ENCODE peak calls at places on chromosomes 3 and 15, in ten cellular contexts. One of them, this sample, is unnamed.

GRCh38 chr15:91258436-91258779 is 158.4 kb downstream of the SV2B start:
- DNase-seq in fibroblast of lung: no peak
- DNase-seq in transverse colon: no peak
- DNase-seq in hepatocyte: no peak
- DNase-seq in GM23338: peak; percentile 60
- DNase-seq in left lung: no peak
- DNase-seq in osteoblast: no peak
- DNase-seq in cardiac muscle cell: no peak
- DNase-seq in neural progenitor cell: no peak
- DNase-seq in stomach: no peak
- DNase-seq in this sample: no peak

GRCh38 chr3:117618462-117618861 is 908.9 kb downstream of the TUSC7 start:
- DNase-seq in fibroblast of lung: no peak
- DNase-seq in transverse colon: no peak
- DNase-seq in hepatocyte: no peak
- DNase-seq in GM23338: no peak
- DNase-seq in left lung: no peak
- DNase-seq in osteoblast: no peak
- DNase-seq in cardiac muscle cell: no peak
- DNase-seq in neural progenitor cell: no peak
- DNase-seq in stomach: no peak
- DNase-seq in this sample: no peak

GRCh38 chr15:100987143-100987542 is 68.0 kb downstream of the LRRK1 start:
- DNase-seq in fibroblast of lung: no peak
- DNase-seq in transverse colon: no peak
- DNase-seq in hepatocyte: no peak
- DNase-seq in GM23338: no peak
- DNase-seq in left lung: no peak
- DNase-seq in osteoblast: no peak
- DNase-seq in cardiac muscle cell: no peak
- DNase-seq in neural progenitor cell: no peak
- DNase-seq in stomach: no peak
- DNase-seq in this sample: no peak

GRCh38 chr3:42730294-42730693 is 27.7 kb upstream of the HHATL start:
- DNase-seq in fibroblast of lung: no peak
- DNase-seq in transverse colon: no peak
- DNase-seq in hepatocyte: no peak
- DNase-seq in GM23338: no peak
- DNase-seq in left lung: no peak
- DNase-seq in osteoblast: peak; percentile 36
- DNase-seq in cardiac muscle cell: no peak
- DNase-seq in neural progenitor cell: no peak
- DNase-seq in stomach: no peak
- DNase-seq in this sample: peak; percentile 39

GRCh38 chr3:68936855-68937254 is 4.5 kb upstream of the TAFA4 start:
- DNase-seq in fibroblast of lung: no peak
- DNase-seq in transverse colon: no peak
- DNase-seq in hepatocyte: no peak
- DNase-seq in GM23338: no peak
- DNase-seq in left lung: no peak
- DNase-seq in osteoblast: peak; percentile 44
- DNase-seq in cardiac muscle cell: no peak
- DNase-seq in neural progenitor cell: no peak
- DNase-seq in stomach: no peak
- DNase-seq in this sample: no peak

GRCh38 chr15:88243895-88244787 is 12.4 kb downstream of the NTRK3 start:
- DNase-seq in fibroblast of lung: peak; percentile 17
- DNase-seq in transverse colon: no peak
- DNase-seq in hepatocyte: peak; percentile 40
- DNase-seq in GM23338: peak; percentile 71
- DNase-seq in left lung: no peak
- DNase-seq in osteoblast: no peak
- DNase-seq in cardiac muscle cell: peak; percentile 53
- DNase-seq in neural progenitor cell: peak; percentile 56
- DNase-seq in stomach: no peak
- DNase-seq in this sample: no peak

GRCh38 chr15:78875107-78875914 is 2.6 kb downstream of the MORF4L1 start:
- DNase-seq in fibroblast of lung: no peak
- DNase-seq in transverse colon: no peak
- DNase-seq in hepatocyte: no peak
- DNase-seq in GM23338: no peak
- DNase-seq in left lung: no peak
- DNase-seq in osteoblast: peak; percentile 79
- DNase-seq in cardiac muscle cell: no peak
- DNase-seq in neural progenitor cell: no peak
- DNase-seq in stomach: no peak
- DNase-seq in this sample: no peak

GRCh38 chr3:145807990-145808389 is 353.0 kb downstream of the PLOD2 start:
- DNase-seq in fibroblast of lung: peak; percentile 59
- DNase-seq in transverse colon: no peak
- DNase-seq in hepatocyte: peak; percentile 23
- DNase-seq in GM23338: peak; percentile 40
- DNase-seq in left lung: no peak
- DNase-seq in osteoblast: no peak
- DNase-seq in cardiac muscle cell: peak; percentile 21
- DNase-seq in neural progenitor cell: peak; percentile 29
- DNase-seq in stomach: no peak
- DNase-seq in this sample: peak; percentile 16

GRCh38 chr3:112699436-112699978 is 58.6 kb upstream of the CCDC80 start:
- DNase-seq in fibroblast of lung: peak; percentile 87
- DNase-seq in transverse colon: no peak
- DNase-seq in hepatocyte: no peak
- DNase-seq in GM23338: peak; percentile 58
- DNase-seq in left lung: no peak
- DNase-seq in osteoblast: peak; percentile 52
- DNase-seq in cardiac muscle cell: no peak
- DNase-seq in neural progenitor cell: no peak
- DNase-seq in stomach: no peak
- DNase-seq in this sample: no peak
- TF ChIP-seq CTCF in fibroblast of lung: no peak
- TF ChIP-seq CTCF in transverse colon: no peak
- TF ChIP-seq CTCF in hepatocyte: no peak
- TF ChIP-seq CTCF in GM23338: peak; percentile 42
- TF ChIP-seq CTCF in left lung: no peak
- TF ChIP-seq CTCF in osteoblast: peak; percentile 14
- TF ChIP-seq CTCF in cardiac muscle cell: no peak
- TF ChIP-seq CTCF in neural progenitor cell: no peak
- TF ChIP-seq CTCF in stomach: no peak
- TF ChIP-seq CTCF in this sample: no peak

GRCh38 chr3:179452166-179452544 is 885 bp upstream of the GNB4 start:
- DNase-seq in fibroblast of lung: peak; percentile 72
- DNase-seq in transverse colon: no peak
- DNase-seq in hepatocyte: peak; percentile 73
- DNase-seq in GM23338: peak; percentile 38
- DNase-seq in left lung: no peak
- DNase-seq in osteoblast: peak; percentile 91
- DNase-seq in cardiac muscle cell: peak; percentile 45
- DNase-seq in neural progenitor cell: no peak
- DNase-seq in stomach: no peak
- DNase-seq in this sample: no peak

GRCh38 chr3:179453967-179454366 is 2.7 kb upstream of the GNB4 start:
- DNase-seq in fibroblast of lung: no peak
- DNase-seq in transverse colon: no peak
- DNase-seq in hepatocyte: no peak
- DNase-seq in GM23338: no peak
- DNase-seq in left lung: no peak
- DNase-seq in osteoblast: no peak
- DNase-seq in cardiac muscle cell: no peak
- DNase-seq in neural progenitor cell: peak; percentile 80
- DNase-seq in stomach: no peak
- DNase-seq in this sample: no peak

GRCh38 chr3:179451335-179452165 is at the start of gene GNB4:
- DNase-seq in fibroblast of lung: peak; percentile 87
- DNase-seq in transverse colon: peak; percentile 62
- DNase-seq in hepatocyte: peak; percentile 91
- DNase-seq in GM23338: peak; percentile 84
- DNase-seq in left lung: peak; percentile 97
- DNase-seq in osteoblast: peak; percentile 97
- DNase-seq in cardiac muscle cell: peak; percentile 91
- DNase-seq in neural progenitor cell: peak; percentile 91
- DNase-seq in stomach: peak; percentile 73
- DNase-seq in this sample: peak; percentile 77

GRCh38 chr3:179450901-179451334 is 352 bp downstream of the GNB4 start:
- DNase-seq in fibroblast of lung: peak; percentile 48
- DNase-seq in transverse colon: peak; percentile 9
- DNase-seq in hepatocyte: peak; percentile 43
- DNase-seq in GM23338: peak; percentile 33
- DNase-seq in left lung: peak; percentile 93
- DNase-seq in osteoblast: peak; percentile 80
- DNase-seq in cardiac muscle cell: peak; percentile 48
- DNase-seq in neural progenitor cell: peak; percentile 45
- DNase-seq in stomach: no peak
- DNase-seq in this sample: peak; percentile 39

GRCh38 chr3:179452872-179453271 is 1.6 kb upstream of the GNB4 start:
- DNase-seq in fibroblast of lung: no peak
- DNase-seq in transverse colon: no peak
- DNase-seq in hepatocyte: no peak
- DNase-seq in GM23338: no peak
- DNase-seq in left lung: no peak
- DNase-seq in osteoblast: no peak
- DNase-seq in cardiac muscle cell: no peak
- DNase-seq in neural progenitor cell: no peak
- DNase-seq in stomach: no peak
- DNase-seq in this sample: no peak
- H3K4me3 ChIP-seq in fibroblast of lung: no peak overlapping the region
- H3K4me3 ChIP-seq in transverse colon: no peak overlapping the region
- H3K4me3 ChIP-seq in hepatocyte: no peak overlapping the region
- H3K4me3 ChIP-seq in GM23338: no peak overlapping the region
- H3K4me3 ChIP-seq in left lung: no peak overlapping the region
- H3K4me3 ChIP-seq in osteoblast: no peak overlapping the region
- H3K4me3 ChIP-seq in cardiac muscle cell: no peak overlapping the region
- H3K4me3 ChIP-seq in neural progenitor cell: no peak overlapping the region
- H3K4me3 ChIP-seq in stomach: no peak overlapping the region
- H3K4me3 ChIP-seq in this sample: no peak overlapping the region

DNA sequence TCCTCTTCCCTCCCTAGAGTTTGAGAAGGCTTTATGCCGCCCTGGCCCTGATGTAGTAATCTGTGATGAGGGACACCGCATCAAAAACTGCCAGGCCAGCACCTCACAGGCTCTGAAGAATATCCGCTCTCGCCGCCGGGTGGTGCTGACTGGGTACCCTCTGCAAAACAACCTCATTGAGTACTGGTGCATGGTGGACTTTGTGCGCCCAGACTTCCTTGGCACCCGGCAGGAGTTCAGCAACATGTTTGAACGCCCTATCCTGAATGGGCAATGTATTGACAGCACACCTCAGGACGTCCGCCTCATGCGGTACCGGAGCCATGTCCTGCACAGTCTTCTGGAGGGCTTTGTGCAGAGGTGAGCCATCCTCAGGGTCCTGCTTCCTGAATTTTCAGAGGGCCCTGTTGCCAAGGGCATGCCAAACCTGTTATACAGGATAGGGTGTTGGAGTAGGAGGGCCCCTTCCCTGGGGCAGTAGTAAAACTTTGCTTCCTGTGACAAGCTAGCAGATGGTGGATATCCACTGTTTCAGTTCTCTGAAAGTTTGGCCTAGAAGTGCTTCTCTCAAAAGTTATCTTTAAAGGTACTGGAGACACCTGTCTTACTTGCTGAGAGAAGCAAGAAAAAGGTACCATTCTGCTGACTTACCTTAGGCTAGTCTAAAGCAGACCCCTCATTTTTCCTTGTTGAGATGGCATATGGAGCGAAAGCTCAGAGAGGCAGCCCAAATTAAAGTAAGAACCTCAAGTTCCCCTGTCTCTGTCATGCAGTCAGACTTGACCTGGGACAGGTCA is 33.7 kb upstream of the TEX264 start:
- DNase-seq in fibroblast of lung: no peak
- DNase-seq in transverse colon: no peak
- DNase-seq in hepatocyte: no peak
- DNase-seq in GM23338: no peak
- DNase-seq in left lung: no peak
- DNase-seq in osteoblast: no peak
- DNase-seq in cardiac muscle cell: no peak
- DNase-seq in neural progenitor cell: no peak
- DNase-seq in stomach: no peak
- DNase-seq in this sample: no peak
- H3K36me3 ChIP-seq in fibroblast of lung: peaks cover 12% of the 10 kb centered on the region
- H3K36me3 ChIP-seq in transverse colon: peaks cover 69% of the 10 kb centered on the region
- H3K36me3 ChIP-seq in hepatocyte: no peaks in the 10 kb centered on the region
- H3K36me3 ChIP-seq in GM23338: peaks cover 51% of the 10 kb centered on the region
- H3K36me3 ChIP-seq in left lung: no peaks in the 10 kb centered on the region
- H3K36me3 ChIP-seq in osteoblast: peaks cover 67% of the 10 kb centered on the region
- H3K36me3 ChIP-seq in cardiac muscle cell: peaks cover 66% of the 10 kb centered on the region
- H3K36me3 ChIP-seq in neural progenitor cell: no peaks in the 10 kb centered on the region
- H3K36me3 ChIP-seq in stomach: peaks cover 100% of the 10 kb centered on the region
- H3K36me3 ChIP-seq in this sample: peaks cover 100% of the 10 kb centered on the region

GRCh38 chr15:45780352-45780751 is 145.5 kb downstream of the SQOR start:
- DNase-seq in fibroblast of lung: no peak
- DNase-seq in transverse colon: no peak
- DNase-seq in hepatocyte: no peak
- DNase-seq in GM23338: peak; percentile 23
- DNase-seq in left lung: no peak
- DNase-seq in osteoblast: no peak
- DNase-seq in cardiac muscle cell: no peak
- DNase-seq in neural progenitor cell: no peak
- DNase-seq in stomach: no peak
- DNase-seq in this sample: no peak
- TF ChIP-seq CTCF in fibroblast of lung: peak; percentile 10
- TF ChIP-seq CTCF in transverse colon: no peak
- TF ChIP-seq CTCF in hepatocyte: no peak
- TF ChIP-seq CTCF in GM23338: peak; percentile 39
- TF ChIP-seq CTCF in left lung: no peak
- TF ChIP-seq CTCF in osteoblast: no peak
- TF ChIP-seq CTCF in cardiac muscle cell: no peak
- TF ChIP-seq CTCF in neural progenitor cell: peak; percentile 29
- TF ChIP-seq CTCF in stomach: no peak
- TF ChIP-seq CTCF in this sample: no peak

GRCh38 chr15:64776402-64776786 is 1.0 kb upstream of the RBPMS2 start:
- DNase-seq in fibroblast of lung: no peak
- DNase-seq in transverse colon: no peak
- DNase-seq in hepatocyte: no peak
- DNase-seq in GM23338: peak; percentile 64
- DNase-seq in left lung: peak; percentile 65
- DNase-seq in osteoblast: peak; percentile 27
- DNase-seq in cardiac muscle cell: peak; percentile 37
- DNase-seq in neural progenitor cell: peak; percentile 48
- DNase-seq in stomach: no peak
- DNase-seq in this sample: peak; percentile 20
- H3K4me3 ChIP-seq in fibroblast of lung: no peak overlapping the region
- H3K4me3 ChIP-seq in transverse colon: peak overlapping the region; percentile 47
- H3K4me3 ChIP-seq in hepatocyte: peak overlapping the region; percentile 99
- H3K4me3 ChIP-seq in GM23338: peak overlapping the region; percentile 92
- H3K4me3 ChIP-seq in left lung: peak overlapping the region; percentile 51
- H3K4me3 ChIP-seq in osteoblast: peak overlapping the region; percentile 70
- H3K4me3 ChIP-seq in cardiac muscle cell: peak overlapping the region; percentile 99
- H3K4me3 ChIP-seq in neural progenitor cell: peak overlapping the region; percentile 84
- H3K4me3 ChIP-seq in stomach: peak overlapping the region; percentile 80
- H3K4me3 ChIP-seq in this sample: peak overlapping the region; percentile 61

GRCh38 chr3:56595956-56596355 is 39.0 kb downstream of the CCDC66 start:
- DNase-seq in fibroblast of lung: no peak
- DNase-seq in transverse colon: no peak
- DNase-seq in hepatocyte: no peak
- DNase-seq in GM23338: no peak
- DNase-seq in left lung: no peak
- DNase-seq in osteoblast: no peak
- DNase-seq in cardiac muscle cell: no peak
- DNase-seq in neural progenitor cell: no peak
- DNase-seq in stomach: no peak
- DNase-seq in this sample: no peak
- H3K36me3 ChIP-seq in fibroblast of lung: no peaks in the 10 kb centered on the region
- H3K36me3 ChIP-seq in transverse colon: peaks cover 30% of the 10 kb centered on the region
- H3K36me3 ChIP-seq in hepatocyte: no peaks in the 10 kb centered on the region
- H3K36me3 ChIP-seq in GM23338: peaks cover 3% of the 10 kb centered on the region
- H3K36me3 ChIP-seq in left lung: no peaks in the 10 kb centered on the region
- H3K36me3 ChIP-seq in osteoblast: peaks cover 8% of the 10 kb centered on the region
- H3K36me3 ChIP-seq in cardiac muscle cell: peaks cover 12% of the 10 kb centered on the region
- H3K36me3 ChIP-seq in neural progenitor cell: no peaks in the 10 kb centered on the region
- H3K36me3 ChIP-seq in stomach: peaks cover 44% of the 10 kb centered on the region
- H3K36me3 ChIP-seq in this sample: no peaks in the 10 kb centered on the region